ENCODE peak calls at places on chromosomes 1 and 21, in eight cellular contexts. D is mesendoderm, K is neural progenitor cell, X is HCT116, M is H9, W is K562, B is mammary epithelial cell, I is keratinocyte. H is an unnamed sample. For H3K27me3, the result is how much of the 10 kb centered on the place peaks cover.

GRCh38 chr1:172320723-172321122 is 99.8 kb upstream of the C1orf105 start:
- DNase-seq in M (no peak), B (no peak), D (no peak), I (no peak), K (no peak), X (no peak), W (no peak), H (peak)

GRCh38 chr1:63628607-63629006 is 35.4 kb downstream of the PGM1 start:
- DNase-seq in X (no peak), W (no peak), B (peak), K (no peak), D (no peak), M (no peak), I (no peak), H (no peak)

GRCh38 chr21:45615145-45615711 is 28.3 kb upstream of the PCBP3 start:
- DNase-seq in B (peak), X (no peak), W (peak), I (no peak), M (peak), D (no peak), K (no peak), H (no peak)

GRCh38 chr1:157073944-157074685 is 25.5 kb downstream of the ETV3L start:
- DNase-seq in M (peak), B (peak), W (no peak), D (peak), X (peak), I (peak), K (peak), H (peak)

GRCh38 chr1:17494114-17494729 is 45.3 kb upstream of the ARHGEF10L start:
- DNase-seq in K (peak), I (peak), X (peak), M (peak), D (peak), B (peak), W (peak), H (peak)

GRCh38 chr1:109160054-109160840 is 46.3 kb downstream of the ELAPOR1 start:
- DNase-seq in K (no peak), B (no peak), X (no peak), W (no peak), D (no peak), I (no peak), M (no peak), H (no peak)

GRCh38 chr1:231335663-231336602 is 1.7 kb downstream of the EXOC8 start:
- DNase-seq in W (no peak), M (no peak), K (no peak), I (no peak), B (peak), X (no peak), D (no peak), H (no peak)

GRCh38 chr1:119332626-119333025 is 36.0 kb upstream of the HAO2 start:
- DNase-seq in B (no peak), I (no peak), D (no peak), W (no peak), X (no peak), K (no peak), M (no peak), H (no peak)

GRCh38 chr1:155219592-155220031 is 11.1 kb downstream of the MTX1 start:
- DNase-seq in K (peak), B (no peak), I (no peak), W (peak), X (no peak), D (peak), M (peak), H (peak)

GRCh38 chr1:27356628-27357280 is 10.0 kb downstream of the MAP3K6 start:
- DNase-seq in B (no peak), I (no peak), W (peak), M (peak), K (peak), D (peak), X (no peak), H (no peak)

GRCh38 chr1:244028701-244029100 is 22.4 kb upstream of the ZBTB18 start:
- DNase-seq in K (no peak), W (no peak), M (no peak), I (no peak), B (no peak), D (no peak), X (no peak), H (no peak)

GRCh38 chr1:154151311-154151710 is 3.6 kb downstream of the NUP210L start:
- DNase-seq in W (no peak), X (no peak), I (no peak), K (no peak), B (no peak), D (no peak), M (no peak), H (no peak)

GRCh38 chr1:72186733-72187307 is 95.5 kb downstream of the NEGR1 start:
- DNase-seq in D (peak), X (no peak), I (no peak), B (peak), W (no peak), M (no peak), K (no peak), H (peak)

GRCh38 chr1:117167402-117167801 is 43.3 kb downstream of the VTCN1 start:
- DNase-seq in K (no peak), I (no peak), D (no peak), W (no peak), X (no peak), M (no peak), B (peak), H (no peak)

GRCh38 chr1:162035241-162035640 is 11.6 kb upstream of the OLFML2B start:
- DNase-seq in K (no peak), M (no peak), D (peak), X (no peak), I (no peak), W (peak), B (peak), H (peak)

GRCh38 chr21:37145635-37146111 is 72.6 kb downstream of the TTC3 start:
- DNase-seq in D (peak), K (peak), B (peak), I (peak), M (no peak), W (no peak), X (peak), H (peak)

GRCh38 chr21:28111151-28111619 is 881.5 kb downstream of the LTN1 start:
- DNase-seq in W (no peak), M (no peak), B (no peak), X (no peak), K (no peak), I (no peak), D (no peak), H (peak)

GRCh38 chr1:8516278-8516777 is 198.4 kb downstream of the SLC45A1 start:
- DNase-seq in I (no peak), W (no peak), X (no peak), B (no peak), M (no peak), K (no peak), D (no peak), H (no peak)
- H3K9ac ChIP-seq in I (no peak), W (no peak), X (no peak), B (no peak), M (no peak), K (no peak), D (no peak), H (no peak)

GRCh38 chr1:103546496-103546895 is 21.0 kb downstream of the RNPC3 start:
- DNase-seq in D (no peak), I (no peak), M (no peak), W (no peak), K (no peak), B (no peak), X (no peak), H (no peak)
- H3K27me3 ChIP-seq in D (under half), I (under half), M (under half), W (under half), K (under half), B (under half), X (under half), H (under half)

GRCh38 chr1:245183429-245183828 is 28.6 kb downstream of the KIF26B start:
- DNase-seq in D (no peak), B (no peak), I (no peak), M (no peak), K (no peak), X (no peak), W (no peak), H (no peak)

GRCh38 chr1:245179706-245180105 is 24.9 kb downstream of the KIF26B start:
- DNase-seq in K (no peak), W (no peak), D (no peak), B (no peak), M (no peak), X (no peak), I (no peak), H (no peak)

GRCh38 chr1:245182028-245182427 is 27.2 kb downstream of the KIF26B start:
- DNase-seq in W (no peak), D (no peak), I (no peak), M (no peak), X (no peak), B (no peak), K (no peak), H (no peak)

GRCh38 chr1:245180496-245180895 is 25.7 kb downstream of the KIF26B start:
- DNase-seq in W (no peak), I (no peak), X (no peak), B (no peak), K (no peak), M (no peak), D (no peak), H (no peak)

GRCh38 chr1:245181123-245181522 is 26.3 kb downstream of the KIF26B start:
- DNase-seq in B (no peak), X (no peak), I (no peak), D (no peak), W (no peak), K (peak), M (no peak), H (no peak)
- H3K4me2 ChIP-seq in B (no peak), X (no peak), I (no peak), D (no peak), W (no peak), K (peak), M (no peak), H (no peak)

GRCh38 chr1:87249803-87250202 is 78.9 kb upstream of the LMO4 start:
- DNase-seq in I (peak), B (peak), W (no peak), M (no peak), D (no peak), X (no peak), K (no peak), H (no peak)
- H3K9ac ChIP-seq in I (no peak), B (no peak), W (no peak), M (no peak), D (no peak), X (no peak), K (no peak), H (no peak)

GRCh38 chr1:207017615-207018559 is 14.7 kb downstream of the C1orf116 start:
- DNase-seq in D (no peak), I (no peak), K (no peak), W (peak), B (peak), M (no peak), X (no peak), H (no peak)

GRCh38 chr1:207020016-207020708 is 12.4 kb downstream of the C1orf116 start:
- DNase-seq in X (peak), D (no peak), B (peak), K (no peak), I (no peak), W (peak), M (no peak), H (no peak)

GRCh38 chr1:207020709-207021107 is 11.8 kb downstream of the C1orf116 start:
- DNase-seq in K (no peak), B (peak), M (no peak), D (no peak), I (no peak), W (no peak), X (no peak), H (peak)

GRCh38 chr1:207018707-207019106 is 13.8 kb downstream of the C1orf116 start:
- DNase-seq in X (no peak), I (no peak), M (no peak), W (no peak), D (no peak), B (no peak), K (no peak), H (no peak)

GRCh38 chr1:207019161-207019560 is 13.4 kb downstream of the C1orf116 start:
- DNase-seq in I (no peak), K (no peak), W (no peak), M (no peak), X (no peak), B (no peak), D (no peak), H (no peak)
- H3K27me3 ChIP-seq in I (under half), K (under half), W (under half), M (under half), X (under half), B (under half), D (under half), H (under half)

GRCh38 chr1:200861937-200862647 is 10.7 kb upstream of the GPR25 start:
- DNase-seq in D (no peak), X (no peak), M (no peak), K (no peak), B (no peak), I (no peak), W (no peak), H (no peak)

GRCh38 chr1:200867018-200867811 is 5.6 kb upstream of the GPR25 start:
- DNase-seq in K (no peak), I (no peak), W (no peak), X (no peak), D (no peak), M (no peak), B (no peak), H (peak)

GRCh38 chr1:200866521-200866920 is 6.3 kb upstream of the GPR25 start:
- DNase-seq in W (no peak), M (no peak), D (peak), X (no peak), I (no peak), K (no peak), B (no peak), H (peak)

GRCh38 chr1:200857804-200858203 is 15.0 kb upstream of the GPR25 start:
- DNase-seq in X (no peak), D (no peak), B (no peak), K (no peak), M (no peak), W (no peak), I (no peak), H (no peak)

GRCh38 chr1:200862713-200863415 is 9.9 kb upstream of the GPR25 start:
- DNase-seq in M (no peak), B (no peak), K (no peak), X (no peak), D (no peak), W (no peak), I (no peak), H (no peak)
- H3K4me2 ChIP-seq in M (no peak), B (no peak), K (no peak), X (no peak), D (no peak), W (no peak), I (no peak), H (no peak)

DNA sequence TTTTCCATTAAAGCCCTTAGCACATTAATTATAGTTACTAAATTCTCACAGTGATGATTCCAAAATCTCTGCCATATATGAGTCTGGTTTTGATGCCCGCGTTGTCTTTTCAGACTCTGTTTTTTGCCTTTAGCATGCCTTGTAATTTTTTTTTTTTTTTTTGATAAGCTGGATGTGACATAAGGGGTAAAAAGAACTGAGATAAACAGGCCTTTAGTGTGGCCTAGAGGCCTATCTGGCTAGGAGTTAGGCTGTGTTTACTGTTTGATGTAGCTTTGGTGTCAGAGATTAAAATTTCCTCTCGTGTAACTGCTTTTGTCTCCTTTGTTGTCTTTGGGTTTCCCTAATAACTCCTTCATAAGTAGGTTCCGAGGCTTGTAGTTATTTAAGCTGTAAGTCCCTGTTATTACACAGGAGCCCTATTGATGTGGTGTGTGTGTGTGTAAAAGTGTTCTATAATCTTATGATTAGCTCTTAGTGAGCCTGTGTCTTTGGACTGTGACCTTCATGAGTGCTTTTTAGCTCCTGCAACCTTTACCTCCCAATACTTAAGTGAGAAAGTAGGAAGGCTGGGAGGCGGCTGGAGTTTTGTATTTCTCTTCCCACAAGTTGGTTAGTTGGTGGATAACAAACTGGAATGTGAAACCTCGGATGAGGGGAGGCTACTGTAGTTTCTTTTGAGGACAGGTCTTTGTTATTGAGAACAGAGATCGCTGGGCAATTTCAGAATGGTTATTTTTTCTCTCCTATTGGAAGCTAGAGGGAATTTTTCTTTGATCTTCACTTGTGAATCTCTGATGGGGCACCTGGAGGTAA is 19.3 kb downstream of the HS2ST1 start:
- DNase-seq in W (no peak), B (no peak), K (no peak), I (no peak), M (peak), D (peak), X (no peak), H (no peak)
- H3K9ac ChIP-seq in W (peak), B (no peak), K (no peak), I (no peak), M (no peak), D (peak), X (no peak), H (no peak)

GRCh38 chr1:168157638-168158037 is 20.9 kb upstream of the GPR161 start:
- DNase-seq in I (no peak), M (no peak), K (no peak), W (no peak), B (no peak), D (no peak), X (no peak), H (no peak)

GRCh38 chr1:168159251-168159650 is 19.5 kb upstream of the TIPRL start:
- DNase-seq in K (no peak), B (no peak), M (no peak), W (no peak), D (no peak), X (no peak), I (no peak), H (no peak)

GRCh38 chr1:168161459-168161858 is 17.3 kb upstream of the TIPRL start:
- DNase-seq in I (no peak), X (no peak), D (no peak), W (peak), M (no peak), K (no peak), B (no peak), H (no peak)

GRCh38 chr1:168163670-168164069 is 15.1 kb upstream of the TIPRL start:
- DNase-seq in K (no peak), D (no peak), I (no peak), M (no peak), X (no peak), B (no peak), W (no peak), H (no peak)

DNA sequence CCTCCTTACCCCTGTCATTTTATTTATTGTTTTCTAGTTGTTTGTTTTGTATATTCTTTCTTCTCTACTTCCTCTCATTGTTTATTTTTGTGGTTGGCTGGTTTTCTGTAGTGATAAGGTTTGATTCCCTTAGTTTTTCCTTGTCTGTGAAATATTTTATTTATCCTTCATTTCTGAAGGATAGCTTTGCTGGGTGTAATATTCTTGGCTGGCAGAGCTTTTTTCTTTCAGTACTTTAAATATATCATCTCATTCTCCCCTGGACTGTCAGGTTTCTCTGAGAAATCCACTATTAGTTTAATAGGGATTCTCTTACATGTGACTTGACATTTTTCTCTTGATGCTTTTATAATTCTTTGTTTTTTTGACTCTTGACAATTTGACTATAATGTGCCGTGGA is 18.8 kb upstream of the TIPRL start:
- DNase-seq in W (no peak), M (no peak), K (no peak), D (no peak), I (no peak), X (no peak), B (no peak), H (no peak)
- H3K27me3 ChIP-seq in W (under half), M (under half), K (under half), D (under half), I (under half), X (under half), B (under half), H (under half)

GRCh38 chr1:93695411-93696005 is 13.9 kb upstream of the BCAR3 start:
- DNase-seq in D (no peak), I (no peak), B (no peak), X (no peak), M (no peak), W (no peak), K (no peak), H (no peak)

GRCh38 chr1:93692451-93692861 is 10.8 kb upstream of the BCAR3 start:
- DNase-seq in B (peak), I (no peak), K (no peak), D (no peak), X (no peak), W (no peak), M (no peak), H (peak)

GRCh38 chr1:93692983-93693591 is 11.4 kb upstream of the BCAR3 start:
- DNase-seq in K (no peak), M (no peak), D (peak), W (no peak), B (peak), X (peak), I (peak), H (peak)

GRCh38 chr1:93694039-93694438 is 12.4 kb upstream of the BCAR3 start:
- DNase-seq in W (no peak), K (no peak), X (no peak), M (no peak), B (peak), D (no peak), I (no peak), H (no peak)

DNA sequence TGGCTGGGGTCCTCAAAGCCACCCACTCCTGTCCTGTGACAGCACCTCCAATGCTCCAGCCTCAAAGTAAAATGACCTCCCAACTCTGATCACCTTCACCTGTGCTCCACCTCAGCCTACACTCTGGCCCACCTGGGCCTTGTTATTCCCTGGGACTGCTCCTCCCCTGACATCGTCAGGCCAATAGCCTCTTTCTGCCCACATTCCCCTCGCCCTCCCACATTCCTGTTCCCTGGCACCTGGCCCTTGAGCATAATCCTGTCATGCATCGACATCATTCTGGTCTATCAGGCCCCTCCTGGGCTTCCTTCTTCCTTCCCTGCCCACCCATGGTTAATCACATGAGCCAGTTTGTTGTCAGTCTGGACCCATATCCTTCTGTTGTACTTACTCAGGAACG is 13.2 kb upstream of the BCAR3 start:
- DNase-seq in D (peak), I (no peak), W (no peak), B (peak), X (no peak), M (peak), K (no peak), H (no peak)
- H3K4me2 ChIP-seq in D (no peak), I (peak), W (no peak), B (peak), X (peak), M (no peak), K (no peak), H (no peak)